ENCODE peak calls at places on chromosomes 6 and 20, in nine cellular contexts. R is substantia nigra; A is A549; Y is CD4-positive, CD25-positive, alpha-beta regulatory T cell; G is tibial artery; Q is K562; N is fibroblast of the aortic adventitia; W is HEK293T; E is caudate nucleus. T is an unnamed sample.

GRCh38 chr20:58237318-58238182 is 9.1 kb upstream of the ANKRD60 start:
- DNase-seq in R (no peak), A (no peak), Y (no peak), G (no peak), Q (no peak), N (peak; percentile 83), W (no peak), E (no peak), T (no peak)

GRCh38 chr20:57287007-57287810 is 20.8 kb upstream of the BMP7 start:
- DNase-seq in R (no peak), A (no peak), Y (no peak), G (no peak), Q (no peak), N (no peak), W (no peak), E (no peak), T (no peak)

GRCh38 chr6:56364482-56365313 is 117.3 kb upstream of the COL21A1 start:
- DNase-seq in R (no peak), A (no peak), Y (no peak), G (no peak), Q (no peak), N (peak; percentile 95), W (no peak), E (no peak), T (no peak)

GRCh38 chr6:4185419-4185818 is 50.0 kb upstream of the ECI2 start:
- DNase-seq in R (no peak), A (no peak), Y (no peak), G (no peak), Q (no peak), N (no peak), W (no peak), E (no peak), T (no peak)

GRCh38 chr20:47730744-47731143 is 54.5 kb downstream of the SULF2 start:
- DNase-seq in R (no peak), A (no peak), Y (no peak), G (no peak), Q (no peak), N (no peak), W (no peak), E (no peak), T (no peak)

GRCh38 chr6:114344971-114345274 is 2.1 kb upstream of the HS3ST5 start:
- DNase-seq in R (no peak), A (no peak), Y (no peak), G (no peak), Q (no peak), N (no peak), W (no peak), E (no peak), T (no peak)

GRCh38 chr20:15406072-15406471 is 1068.7 kb upstream of the FLRT3 start:
- DNase-seq in R (no peak), A (no peak), Y (no peak), G (no peak), Q (no peak), N (no peak), W (no peak), E (no peak), T (no peak)

GRCh38 chr6:142886431-142887170 is 58.4 kb downstream of the HIVEP2 start:
- DNase-seq in R (no peak), A (no peak), Y (peak; percentile 66), G (no peak), Q (no peak), N (peak; percentile 68), W (no peak), E (peak; percentile 43), T (no peak)

GRCh38 chr6:16849280-16850210 is 88.3 kb upstream of the ATXN1 start:
- DNase-seq in R (no peak), A (no peak), Y (peak; percentile 45), G (no peak), Q (no peak), N (peak; percentile 53), W (peak; percentile 35), E (no peak), T (no peak)

GRCh38 chr6:4864534-4864933 is 88.3 kb downstream of the CDYL start:
- DNase-seq in R (no peak), A (no peak), Y (no peak), G (no peak), Q (no peak), N (no peak), W (no peak), E (no peak), T (no peak)

GRCh38 chr6:51559059-51559458 is 528.4 kb downstream of the PKHD1 start:
- DNase-seq in R (no peak), A (no peak), Y (no peak), G (no peak), Q (no peak), N (no peak), W (no peak), E (no peak), T (no peak)

GRCh38 chr6:53795702-53796450 is 1.1 kb downstream of the LRRC1 start:
- DNase-seq in R (peak; percentile 40), A (no peak), Y (peak; percentile 5), G (peak; percentile 80), Q (no peak), N (no peak), W (no peak), E (no peak), T (no peak)

GRCh38 chr20:11499235-11499634 is 418.5 kb upstream of the BTBD3 start:
- DNase-seq in R (no peak), A (no peak), Y (no peak), G (no peak), Q (no peak), N (no peak), W (no peak), E (no peak), T (no peak)

GRCh38 chr20:22575087-22575721 is 9.2 kb downstream of the FOXA2 start:
- DNase-seq in R (no peak), A (no peak), Y (no peak), G (no peak), Q (no peak), N (no peak), W (no peak), E (no peak), T (no peak)

GRCh38 chr6:169577974-169578373 is 123.9 kb downstream of the WDR27 start:
- DNase-seq in R (no peak), A (no peak), Y (no peak), G (no peak), Q (no peak), N (no peak), W (no peak), E (no peak), T (no peak)